ENCODE peak calls at places on chromosomes 3 and 15, in four cellular contexts. One of them, this sample, is unnamed.

GRCh38 chr3:127524300-127524896 is 66.1 kb downstream of the TPRA1 start:
- DNase-seq in IMR-90: no peak
- DNase-seq in GM12878: no peak
- DNase-seq in K562: no peak
- DNase-seq in this sample: no peak

GRCh38 chr3:195098741-195099525 is 172.0 kb downstream of the XXYLT1 start:
- DNase-seq in IMR-90: no peak
- DNase-seq in GM12878: no peak
- DNase-seq in K562: no peak
- DNase-seq in this sample: no peak

GRCh38 chr3:179149951-179150350 is 1.8 kb downstream of the PIK3CA start:
- DNase-seq in IMR-90: no peak
- DNase-seq in GM12878: no peak
- DNase-seq in K562: no peak
- DNase-seq in this sample: no peak

GRCh38 chr3:53254190-53254809 is 1.5 kb downstream of the TKT start:
- DNase-seq in IMR-90: no peak
- DNase-seq in GM12878: no peak
- DNase-seq in K562: no peak
- DNase-seq in this sample: peak; percentile 31

GRCh38 chr15:77295446-77295845 is 124.5 kb downstream of the PEAK1 start:
- DNase-seq in IMR-90: peak; percentile 87
- DNase-seq in GM12878: no peak
- DNase-seq in K562: no peak
- DNase-seq in this sample: no peak

GRCh38 chr15:63461230-63461629 is 43.2 kb upstream of the USP3 start:
- DNase-seq in IMR-90: no peak
- DNase-seq in GM12878: no peak
- DNase-seq in K562: no peak
- DNase-seq in this sample: no peak

GRCh38 chr3:37945407-37945802 is 45.2 kb upstream of the VILL start:
- DNase-seq in IMR-90: no peak
- DNase-seq in GM12878: no peak
- DNase-seq in K562: no peak
- DNase-seq in this sample: no peak

GRCh38 chr3:15295506-15295905 is 36.9 kb downstream of the SH3BP5 start:
- DNase-seq in IMR-90: no peak
- DNase-seq in GM12878: no peak
- DNase-seq in K562: no peak
- DNase-seq in this sample: peak; percentile 98

GRCh38 chr3:126993436-126993835 is 10.5 kb downstream of the PLXNA1 start:
- DNase-seq in IMR-90: no peak
- DNase-seq in GM12878: no peak
- DNase-seq in K562: no peak
- DNase-seq in this sample: no peak

GRCh38 chr3:155286745-155287144 is 6.7 kb downstream of the STRIT1 start:
- DNase-seq in IMR-90: peak; percentile 38
- DNase-seq in GM12878: no peak
- DNase-seq in K562: no peak
- DNase-seq in this sample: no peak

GRCh38 chr3:72245183-72245811 is 460.3 kb upstream of the PROK2 start:
- DNase-seq in IMR-90: no peak
- DNase-seq in GM12878: no peak
- DNase-seq in K562: no peak
- DNase-seq in this sample: peak; percentile 24
- TF ChIP-seq FOS in IMR-90: no peak
- TF ChIP-seq FOS in GM12878: no peak
- TF ChIP-seq FOS in K562: no peak
- TF ChIP-seq FOS in this sample: no peak

GRCh38 chr3:42052867-42053351 is 38.2 kb upstream of the TRAK1 start:
- DNase-seq in IMR-90: peak; percentile 69
- DNase-seq in GM12878: no peak
- DNase-seq in K562: no peak
- DNase-seq in this sample: no peak
- TF ChIP-seq FOS in IMR-90: no peak
- TF ChIP-seq FOS in GM12878: no peak
- TF ChIP-seq FOS in K562: no peak
- TF ChIP-seq FOS in this sample: no peak

GRCh38 chr15:44370830-44371229 is 56.6 kb upstream of the CTDSPL2 start:
- DNase-seq in IMR-90: no peak
- DNase-seq in GM12878: peak; percentile 3
- DNase-seq in K562: no peak
- DNase-seq in this sample: no peak
- TF ChIP-seq FOS in IMR-90: no peak
- TF ChIP-seq FOS in GM12878: no peak
- TF ChIP-seq FOS in K562: no peak
- TF ChIP-seq FOS in this sample: no peak

GRCh38 chr15:87528873-87529272 is 727.7 kb downstream of the NTRK3 start:
- DNase-seq in IMR-90: no peak
- DNase-seq in GM12878: no peak
- DNase-seq in K562: no peak
- DNase-seq in this sample: no peak

GRCh38 chr15:87527875-87528274 is 728.7 kb downstream of the NTRK3 start:
- DNase-seq in IMR-90: no peak
- DNase-seq in GM12878: no peak
- DNase-seq in K562: no peak
- DNase-seq in this sample: no peak

GRCh38 chr15:87522997-87523396 is 733.5 kb downstream of the NTRK3 start:
- DNase-seq in IMR-90: no peak
- DNase-seq in GM12878: no peak
- DNase-seq in K562: no peak
- DNase-seq in this sample: no peak

GRCh38 chr15:87527416-87527815 is 729.1 kb downstream of the NTRK3 start:
- DNase-seq in IMR-90: no peak
- DNase-seq in GM12878: no peak
- DNase-seq in K562: no peak
- DNase-seq in this sample: no peak
- TF ChIP-seq FOS in IMR-90: no peak
- TF ChIP-seq FOS in GM12878: no peak
- TF ChIP-seq FOS in K562: no peak
- TF ChIP-seq FOS in this sample: no peak

DNA sequence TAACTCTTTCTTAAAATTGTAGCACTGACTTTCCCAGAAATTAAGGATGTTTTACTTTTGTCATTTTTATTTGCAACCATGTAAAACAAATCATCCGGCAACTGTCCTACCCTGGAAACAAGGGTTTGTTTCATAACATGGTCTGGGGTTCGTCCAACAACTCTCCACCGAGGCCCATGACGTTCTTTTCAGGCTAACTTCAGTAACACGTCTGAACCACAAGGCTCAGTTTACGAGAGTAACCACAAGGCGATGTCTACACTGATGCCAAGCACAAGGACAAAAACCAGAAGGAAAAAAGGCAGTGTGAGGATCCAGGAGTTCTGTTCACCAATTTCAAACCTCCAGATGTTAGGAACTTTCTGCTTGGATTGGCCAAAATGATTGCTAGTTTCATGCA is 546.1 kb downstream of the NTRK3 start:
- DNase-seq in IMR-90: peak; percentile 58
- DNase-seq in GM12878: no peak
- DNase-seq in K562: no peak
- DNase-seq in this sample: no peak
- TF ChIP-seq FOS in IMR-90: no peak
- TF ChIP-seq FOS in GM12878: no peak
- TF ChIP-seq FOS in K562: no peak
- TF ChIP-seq FOS in this sample: no peak

GRCh38 chr15:74040115-74040850 is 42.1 kb downstream of the GOLGA6A start:
- DNase-seq in IMR-90: peak; percentile 98
- DNase-seq in GM12878: no peak
- DNase-seq in K562: peak; percentile 5
- DNase-seq in this sample: peak; percentile 40
- TF ChIP-seq FOS in IMR-90: no peak
- TF ChIP-seq FOS in GM12878: no peak
- TF ChIP-seq FOS in K562: no peak
- TF ChIP-seq FOS in this sample: no peak

GRCh38 chr3:59754456-59754855 is 704.6 kb upstream of the CFAP20DC start:
- DNase-seq in IMR-90: no peak
- DNase-seq in GM12878: no peak
- DNase-seq in K562: no peak
- DNase-seq in this sample: no peak

GRCh38 chr3:59756930-59757329 is 707.1 kb upstream of the CFAP20DC start:
- DNase-seq in IMR-90: no peak
- DNase-seq in GM12878: no peak
- DNase-seq in K562: no peak
- DNase-seq in this sample: no peak

GRCh38 chr3:59764131-59764530 is 714.3 kb upstream of the CFAP20DC start:
- DNase-seq in IMR-90: peak; percentile 15
- DNase-seq in GM12878: no peak
- DNase-seq in K562: no peak
- DNase-seq in this sample: no peak

GRCh38 chr3:59758672-59759071 is 708.8 kb upstream of the CFAP20DC start:
- DNase-seq in IMR-90: no peak
- DNase-seq in GM12878: no peak
- DNase-seq in K562: no peak
- DNase-seq in this sample: no peak

DNA sequence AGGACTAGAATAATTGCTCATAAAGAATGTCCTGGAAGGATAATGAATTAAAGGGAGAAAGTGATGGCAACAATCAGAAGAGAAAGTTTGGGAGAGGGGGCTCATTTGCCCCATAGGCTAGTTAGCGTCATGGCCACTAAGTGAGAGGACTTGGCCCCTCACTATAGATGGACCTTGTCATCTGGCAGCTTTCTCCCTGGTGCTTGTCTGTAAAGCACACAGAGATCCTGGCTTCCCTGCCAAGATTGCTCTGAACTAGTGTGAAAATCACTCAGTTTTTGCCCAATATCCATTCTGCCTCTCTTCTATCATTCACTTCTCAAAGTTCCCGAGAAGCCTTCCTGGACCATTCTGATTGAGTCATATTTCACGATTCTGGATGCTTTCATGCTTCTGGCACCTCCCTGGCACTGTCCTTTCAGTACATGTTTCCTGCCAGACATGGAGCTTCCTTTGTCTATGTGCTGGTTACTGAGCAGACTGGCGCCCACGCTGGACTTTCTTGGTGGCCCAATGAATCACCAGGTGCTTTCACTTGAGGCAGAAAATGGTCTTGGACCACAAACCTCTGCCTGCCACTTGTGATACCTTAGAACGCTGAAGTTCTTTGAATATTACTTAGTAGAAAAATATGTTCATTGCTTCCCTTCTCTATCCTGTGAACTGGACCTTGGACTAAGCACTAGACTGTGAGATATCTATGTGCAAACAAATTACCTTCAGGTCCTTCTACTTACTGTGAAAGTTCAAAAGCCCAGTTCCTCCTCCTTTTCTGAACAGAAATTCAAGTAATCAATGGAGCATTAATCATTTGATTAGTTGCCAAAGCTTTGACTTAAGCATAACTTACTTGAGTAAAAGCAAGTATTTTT is 709.7 kb upstream of the CFAP20DC start:
- DNase-seq in IMR-90: no peak
- DNase-seq in GM12878: no peak
- DNase-seq in K562: no peak
- DNase-seq in this sample: no peak
- TF ChIP-seq FOS in IMR-90: no peak
- TF ChIP-seq FOS in GM12878: no peak
- TF ChIP-seq FOS in K562: no peak
- TF ChIP-seq FOS in this sample: no peak

GRCh38 chr15:60130811-60131210 is 126.7 kb downstream of the FOXB1 start:
- DNase-seq in IMR-90: no peak
- DNase-seq in GM12878: no peak
- DNase-seq in K562: no peak
- DNase-seq in this sample: no peak
- TF ChIP-seq FOS in IMR-90: no peak
- TF ChIP-seq FOS in GM12878: no peak
- TF ChIP-seq FOS in K562: no peak
- TF ChIP-seq FOS in this sample: no peak

DNA sequence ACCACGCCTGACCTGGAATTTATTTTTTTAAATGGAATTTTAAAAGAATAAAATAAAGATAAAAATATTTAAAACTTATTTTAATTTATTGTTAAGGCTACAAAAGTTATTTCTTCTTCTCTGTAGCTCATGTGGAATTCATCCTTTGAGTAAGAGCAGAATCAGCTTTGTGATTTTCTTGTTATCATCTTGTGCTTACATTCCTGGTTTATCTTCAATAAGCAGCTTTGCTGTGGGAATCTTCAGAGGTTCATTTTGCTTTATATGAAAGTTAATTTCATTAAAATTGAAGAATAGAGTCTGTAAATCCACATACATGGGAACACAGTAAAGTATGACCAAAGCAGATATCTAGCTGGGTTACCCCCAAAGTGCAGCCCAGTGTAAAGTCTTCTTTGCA is 35.4 kb upstream of the ARL8B start:
- DNase-seq in IMR-90: no peak
- DNase-seq in GM12878: no peak
- DNase-seq in K562: no peak
- DNase-seq in this sample: no peak
- TF ChIP-seq FOS in IMR-90: no peak
- TF ChIP-seq FOS in GM12878: no peak
- TF ChIP-seq FOS in K562: no peak
- TF ChIP-seq FOS in this sample: no peak

DNA sequence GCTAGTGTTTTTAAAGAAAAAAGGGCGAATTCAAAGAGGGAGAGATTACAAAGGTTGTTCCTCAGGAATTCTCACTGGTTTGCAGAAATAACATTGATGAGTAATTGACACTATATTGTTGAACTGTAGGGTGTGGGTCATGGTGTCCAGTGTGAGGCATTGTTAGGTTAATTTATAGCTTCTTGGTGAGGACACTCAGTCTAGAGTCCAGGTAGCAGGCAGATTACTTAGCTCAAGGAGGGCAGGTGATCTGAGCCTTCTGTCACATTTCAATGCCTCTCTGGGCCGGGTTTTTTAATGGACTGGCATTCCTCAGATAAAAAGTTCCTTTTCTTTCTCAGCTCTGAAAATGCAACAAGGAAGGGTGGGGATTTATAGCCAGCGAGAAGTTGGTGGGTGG is 194.2 kb upstream of the PROK2 start:
- DNase-seq in IMR-90: no peak
- DNase-seq in GM12878: no peak
- DNase-seq in K562: no peak
- DNase-seq in this sample: no peak
- TF ChIP-seq FOS in IMR-90: no peak
- TF ChIP-seq FOS in GM12878: no peak
- TF ChIP-seq FOS in K562: no peak
- TF ChIP-seq FOS in this sample: no peak